ENCODE peak calls at places on chromosome 2, in seven cellular contexts. K is RWPE1, M is IMR-90, S is PC-9, A is uterus, N is ovary, J is AG04450. E is an unnamed sample.

GRCh38 chr2:128754246-128754724 is 435.6 kb upstream of the HS6ST1 start:
- DNase-seq in A (no peak), N (no peak), J (no peak), K (no peak), M (no peak), S (no peak), E (peak; percentile 55)

GRCh38 chr2:176536739-176537138 is 267.5 kb downstream of the MTX2 start:
- DNase-seq in A (no peak), N (no peak), S (no peak), J (no peak), M (no peak), K (no peak), E (no peak)

GRCh38 chr2:231632559-231633142 is 40.0 kb downstream of the TEX44 start:
- DNase-seq in S (no peak), A (no peak), N (no peak), J (peak; percentile 77), K (no peak), M (peak; percentile 96), E (no peak)

GRCh38 chr2:166337932-166338331 is 37.8 kb downstream of the SCN9A start:
- DNase-seq in K (no peak), A (no peak), J (no peak), M (no peak), S (no peak), N (no peak), E (no peak)

GRCh38 chr2:234725528-234726264 is 226.1 kb upstream of the SH3BP4 start:
- DNase-seq in N (no peak), S (no peak), A (no peak), K (no peak), M (peak; percentile 27), J (no peak), E (no peak)

GRCh38 chr2:215664847-215665525 is 229.1 kb upstream of the FN1 start:
- DNase-seq in N (no peak), K (peak; percentile 87), A (no peak), J (peak; percentile 50), M (peak; percentile 93), S (peak; percentile 14), E (no peak)

GRCh38 chr2:163191372-163191771 is 352.8 kb upstream of the KCNH7 start:
- DNase-seq in A (no peak), J (no peak), K (peak; percentile 28), N (no peak), S (peak; percentile 4), M (peak; percentile 50), E (no peak)

GRCh38 chr2:240799183-240799740 is 20.8 kb downstream of the KIF1A start:
- DNase-seq in N (peak; percentile 16), S (no peak), K (no peak), M (no peak), J (no peak), A (no peak), E (no peak)

GRCh38 chr2:232139171-232139594 is 177.7 kb downstream of the DIS3L2 start:
- DNase-seq in J (no peak), N (no peak), S (no peak), M (no peak), A (no peak), K (no peak), E (no peak)

GRCh38 chr2:49403722-49404507 is 249.6 kb upstream of the FSHR start:
- DNase-seq in K (no peak), A (no peak), J (no peak), N (no peak), S (no peak), M (no peak), E (no peak)

GRCh38 chr2:215657844-215658243 is 222.0 kb upstream of the FN1 start:
- DNase-seq in K (peak; percentile 25), S (no peak), M (peak; percentile 99), J (peak; percentile 97), A (no peak), N (no peak), E (no peak)

GRCh38 chr2:186913870-186914269 is 64.9 kb upstream of the ZSWIM2 start:
- DNase-seq in K (no peak), J (no peak), S (no peak), A (no peak), M (no peak), N (no peak), E (no peak)

GRCh38 chr2:43980902-43981301 is 14.9 kb downstream of the LRPPRC start:
- DNase-seq in J (no peak), S (no peak), N (no peak), M (no peak), K (no peak), A (no peak), E (no peak)

GRCh38 chr2:104923665-104924064 is 69.8 kb downstream of the POU3F3 start:
- DNase-seq in J (no peak), A (no peak), N (no peak), K (no peak), S (no peak), M (no peak), E (no peak)

GRCh38 chr2:9547272-9547991 is 8.2 kb downstream of the ADAM17 start:
- DNase-seq in K (no peak), M (peak; percentile 45), J (no peak), N (no peak), S (no peak), A (no peak), E (no peak)

GRCh38 chr2:128535928-128536327 is 217.3 kb upstream of the HS6ST1 start:
- DNase-seq in S (peak; percentile 11), N (no peak), J (peak; percentile 48), A (no peak), K (peak; percentile 53), M (peak; percentile 94), E (no peak)

GRCh38 chr2:110682267-110682666 is 4.4 kb upstream of the BUB1 start:
- DNase-seq in N (no peak), M (no peak), K (no peak), S (no peak), J (no peak), A (no peak), E (no peak)
- H3K27ac ChIP-seq in N (no peak overlapping the region), M (no peak overlapping the region), K (no peak overlapping the region), S (no peak overlapping the region), J (no peak overlapping the region), A (no peak overlapping the region), E (no peak overlapping the region)

DNA sequence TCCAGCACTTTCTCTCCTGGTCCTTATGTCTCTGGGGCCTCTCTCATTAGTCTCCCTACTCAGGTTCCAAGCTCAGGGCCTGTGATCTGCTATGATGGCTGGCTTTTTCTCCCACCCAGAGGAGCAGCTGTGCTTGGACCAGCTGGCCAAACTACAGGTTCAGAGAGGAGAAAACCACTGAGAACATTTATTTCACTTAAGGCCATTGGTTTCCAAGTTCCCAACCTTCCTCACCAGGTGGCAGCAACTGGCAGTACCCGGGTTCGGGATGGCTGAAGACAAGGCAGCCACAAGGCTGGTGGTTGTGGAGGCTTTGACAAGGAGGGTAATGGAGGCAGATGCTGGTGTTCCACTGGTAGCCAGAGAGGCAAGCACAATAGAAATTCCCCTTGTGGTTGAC is 29.9 kb upstream of the SELENOI start:
- DNase-seq in S (no peak), N (no peak), A (no peak), J (no peak), K (no peak), M (no peak), E (no peak)
- TF ChIP-seq CTCF in S (peak; percentile 44), N (no peak), A (no peak), J (peak; percentile 22), K (no peak), M (no peak), E (no peak)

DNA sequence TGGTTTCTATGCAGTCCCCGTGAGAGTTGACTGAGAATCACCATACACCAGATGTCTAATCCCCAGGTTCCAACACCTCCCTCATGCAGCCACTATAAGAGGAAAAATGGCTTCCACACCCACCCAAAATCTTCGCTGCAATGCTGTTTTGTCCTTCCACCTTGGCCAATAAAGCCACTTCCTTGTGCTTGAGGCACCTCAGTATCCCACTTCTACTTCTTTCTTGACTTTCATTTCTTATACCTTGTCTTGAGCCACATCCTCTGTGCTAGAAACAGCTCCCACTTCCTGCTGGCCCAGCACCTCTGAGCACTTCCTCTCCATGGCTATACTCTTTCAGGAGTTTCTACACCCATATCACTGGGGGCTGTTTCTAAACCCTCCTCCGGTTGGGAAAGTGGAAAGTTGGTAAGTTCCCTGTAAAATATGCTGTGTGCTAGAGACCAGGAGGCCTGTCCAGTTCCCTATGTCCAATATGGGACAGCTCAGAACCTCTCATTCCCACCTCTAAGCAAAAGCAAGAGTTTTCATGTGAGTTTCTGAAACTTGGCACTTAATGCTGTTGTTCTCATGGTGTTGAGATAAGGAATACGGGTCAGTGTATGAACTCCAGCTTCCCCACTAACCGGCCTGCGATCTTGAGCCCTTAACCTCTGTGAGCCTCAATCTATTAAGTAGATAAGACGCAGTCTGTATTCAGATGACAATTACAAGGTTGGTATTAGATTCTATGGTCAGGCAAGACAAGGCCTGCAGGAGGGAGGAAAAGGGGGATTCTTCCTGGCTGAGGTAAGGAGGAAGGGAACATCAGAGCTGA is 209.1 kb upstream of the ID2 start:
- DNase-seq in N (peak; percentile 3), K (no peak), A (no peak), S (no peak), M (no peak), J (no peak), E (no peak)
- H3K27ac ChIP-seq in N (no peak overlapping the region), K (no peak overlapping the region), A (no peak overlapping the region), S (no peak overlapping the region), M (no peak overlapping the region), J (no peak overlapping the region), E (no peak overlapping the region)

DNA sequence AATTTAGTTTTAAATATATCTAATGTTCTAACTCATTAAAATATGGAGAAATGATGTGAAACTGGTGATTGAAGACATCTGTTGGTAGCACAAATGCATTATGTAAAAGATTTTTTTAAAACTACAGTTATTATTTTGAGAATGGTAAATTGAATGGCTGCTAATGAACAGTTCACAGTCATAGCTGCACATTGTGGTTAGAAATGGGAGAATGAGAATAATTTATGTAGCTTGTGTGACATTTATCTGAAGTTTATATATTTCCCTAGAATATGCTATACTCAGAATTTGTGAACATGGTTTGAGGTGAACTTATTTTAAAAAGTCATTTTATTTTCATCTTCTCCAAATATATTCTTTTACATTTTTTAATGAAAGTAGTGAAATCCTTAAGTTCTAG is 203.5 kb downstream of the DPP4 start:
- DNase-seq in A (no peak), J (no peak), N (no peak), S (no peak), K (no peak), M (no peak), E (no peak)
- TF ChIP-seq CTCF in A (no peak), J (no peak), N (no peak), S (no peak), K (no peak), M (no peak), E (no peak)

GRCh38 chr2:67079729-67080128 is 317.4 kb upstream of the ETAA1 start:
- DNase-seq in M (no peak), S (no peak), J (no peak), N (no peak), A (no peak), K (no peak), E (no peak)

GRCh38 chr2:67085146-67085545 is 312.0 kb upstream of the ETAA1 start:
- DNase-seq in S (no peak), K (no peak), A (no peak), M (no peak), J (no peak), N (no peak), E (no peak)

GRCh38 chr2:67083978-67084377 is 313.2 kb upstream of the ETAA1 start:
- DNase-seq in M (peak; percentile 52), K (no peak), J (peak; percentile 52), A (no peak), N (no peak), S (no peak), E (no peak)

DNA sequence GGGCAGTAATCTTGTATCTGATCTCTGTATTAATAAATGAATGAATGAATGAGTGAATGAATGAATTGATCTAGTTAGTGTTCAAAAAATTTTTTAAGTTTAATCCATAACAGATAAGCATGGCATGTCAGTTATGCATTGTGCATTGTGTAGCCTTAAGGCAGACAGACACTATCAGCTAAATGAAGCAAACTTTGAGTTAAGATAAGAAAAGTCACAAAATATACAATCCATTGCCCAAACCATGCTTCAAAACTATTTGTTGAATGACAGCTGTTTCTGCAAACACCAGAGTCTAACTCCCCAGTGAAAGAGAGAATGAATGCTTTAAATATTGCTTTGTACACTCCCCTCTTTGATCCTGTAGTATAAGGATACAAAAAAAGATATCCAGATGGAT is 314.3 kb upstream of the ETAA1 start:
- DNase-seq in M (no peak), N (no peak), A (no peak), S (no peak), K (no peak), J (no peak), E (no peak)
- H3K27ac ChIP-seq in M (no peak overlapping the region), N (no peak overlapping the region), A (no peak overlapping the region), S (no peak overlapping the region), K (no peak overlapping the region), J (no peak overlapping the region), E (no peak overlapping the region)